ENCODE peak calls at places on chromosomes 11 and 22, in four cellular contexts. S, E, R and U are unnamed samples.

GRCh38 chr11:71372693-71373657 is 75.2 kb downstream of the DHCR7 start:
- DNase-seq in S (no peak), E (no peak), R (peak; percentile 37), U (peak; percentile 56)

GRCh38 chr11:88629496-88629895 is 292.0 kb upstream of the CTSC start:
- DNase-seq in S (no peak), E (no peak), R (no peak), U (no peak)

GRCh38 chr11:118200901-118201680 is 23.7 kb downstream of the JAML start:
- DNase-seq in S (no peak), E (no peak), R (no peak), U (no peak)

GRCh38 chr11:130070829-130071205 is 1.1 kb downstream of the APLP2 start:
- DNase-seq in S (no peak), E (no peak), R (peak; percentile 42), U (peak; percentile 55)

GRCh38 chr11:209275-210121 is 2.0 kb downstream of the RIC8A start:
- DNase-seq in S (no peak), E (no peak), R (no peak), U (no peak)

GRCh38 chr11:117857734-117858369 is 18.6 kb downstream of the FXYD6 start:
- DNase-seq in S (no peak), E (no peak), R (no peak), U (no peak)

GRCh38 chr11:17533782-17534415 is 10.3 kb downstream of the USH1C start:
- DNase-seq in S (no peak), E (no peak), R (peak; percentile 5), U (no peak)

GRCh38 chr11:57842873-57843272 is 81.3 kb downstream of the CTNND1 start:
- DNase-seq in S (no peak), E (no peak), R (no peak), U (no peak)

GRCh38 chr22:30695871-30696655 is 1.4 kb downstream of the OSBP2 start:
- DNase-seq in S (no peak), E (no peak), R (no peak), U (no peak)

GRCh38 chr22:44883011-44883421 is 126.8 kb downstream of the PHF21B start:
- DNase-seq in S (no peak), E (no peak), R (no peak), U (no peak)

GRCh38 chr11:20045098-20045688 is 115.1 kb downstream of the DBX1 start:
- DNase-seq in S (no peak), E (no peak), R (no peak), U (no peak)

GRCh38 chr22:35202376-35202775 is 54.9 kb upstream of the HMGXB4 start:
- DNase-seq in S (no peak), E (no peak), R (no peak), U (no peak)

GRCh38 chr11:107928767-107929507 is 689 bp downstream of the RAB39A start:
- DNase-seq in S (no peak), E (peak; percentile 13), R (no peak), U (no peak)

GRCh38 chr11:92461478-92461877 is 236.9 kb downstream of the FAT3 start:
- DNase-seq in S (no peak), E (no peak), R (no peak), U (no peak)

GRCh38 chr11:63847363-63847762 is 8.5 kb downstream of the MARK2 start:
- DNase-seq in S (no peak), E (no peak), R (no peak), U (no peak)

GRCh38 chr22:18983120-18983651 is 47.1 kb upstream of the PRODH start:
- DNase-seq in S (no peak), E (no peak), R (no peak), U (no peak)

GRCh38 chr11:83819936-83820549 is 533.9 kb upstream of the CCDC90B start:
- DNase-seq in S (no peak), E (no peak), R (peak; percentile 82), U (peak; percentile 88)

GRCh38 chr11:110712643-110713468 is 619 bp upstream of the ARHGAP20 start:
- DNase-seq in S (no peak), E (no peak), R (peak; percentile 74), U (peak; percentile 77)

GRCh38 chr22:21904250-21904789 is 36.9 kb upstream of the MAPK1 start:
- DNase-seq in S (no peak), E (no peak), R (no peak), U (no peak)

GRCh38 chr11:77067776-77068460 is 1.1 kb downstream of the CAPN5 start:
- DNase-seq in S (no peak), E (no peak), R (no peak), U (no peak)

GRCh38 chr22:27989758-27990450 is 70.8 kb upstream of the PITPNB start:
- DNase-seq in S (no peak), E (no peak), R (no peak), U (no peak)

GRCh38 chr11:113241190-113242051 is 73.0 kb upstream of the TTC12 start:
- DNase-seq in S (no peak), E (no peak), R (peak; percentile 24), U (peak; percentile 7)

GRCh38 chr22:37708580-37709444 is 12.0 kb downstream of the TRIOBP start:
- DNase-seq in S (no peak), E (no peak), R (no peak), U (no peak)

GRCh38 chr22:35892192-35892591 is 136.4 kb downstream of the RBFOX2 start:
- DNase-seq in S (no peak), E (no peak), R (peak; percentile 81), U (peak; percentile 78)